ENCODE peak calls at places on chromosomes 11 and 22, in six cellular contexts. L, H, T, F, W and V are unnamed samples.
A peak's percentile ranks its signal among the peaks of the same experiment; 100 is the strongest.

GRCh38 chr11:278001-278951 is at the start of gene NLRP6:
- DNase-seq in L (no peak), H (no peak), T (peak; percentile 36), F (no peak), W (no peak), V (no peak)

GRCh38 chr22:17951315-17951714 is 73.0 kb downstream of the MICAL3 start:
- DNase-seq in L (no peak), H (no peak), T (no peak), F (no peak), W (no peak), V (no peak)

GRCh38 chr11:77351281-77351905 is 49.9 kb upstream of the GDPD4 start:
- DNase-seq in L (no peak), H (no peak), T (no peak), F (no peak), W (no peak), V (no peak)

GRCh38 chr11:117574551-117574950 is 222.5 kb downstream of the DSCAML1 start:
- DNase-seq in L (no peak), H (no peak), T (no peak), F (no peak), W (no peak), V (no peak)

GRCh38 chr11:126790550-126790981 is 210.0 kb downstream of the KIRREL3 start:
- DNase-seq in L (no peak), H (no peak), T (no peak), F (no peak), W (peak; percentile 97), V (no peak)

GRCh38 chr11:4881860-4882500 is at the start of gene OR51T1:
- DNase-seq in L (no peak), H (no peak), T (no peak), F (no peak), W (no peak), V (no peak)

GRCh38 chr22:36328635-36329216 is 59.0 kb downstream of the MYH9 start:
- DNase-seq in L (no peak), H (no peak), T (no peak), F (peak; percentile 37), W (peak; percentile 95), V (no peak)

GRCh38 chr22:26669060-26669481 is 11.7 kb downstream of the MIAT start:
- DNase-seq in L (no peak), H (peak; percentile 40), T (no peak), F (no peak), W (peak; percentile 67), V (no peak)